ENCODE peak calls at places on chromosomes 5 and 9, in nine cellular contexts. B, F, D, T, L, V, C, W and S are unnamed samples.

GRCh38 chr5:158824167-158824882 is 275.4 kb downstream of the EBF1 start:
- DNase-seq in D (no peak), T (no peak), B (no peak), V (no peak), F (no peak), W (no peak), L (no peak), C (no peak), S (no peak)

GRCh38 chr5:66306105-66306843 is 162.2 kb downstream of the SREK1 start:
- DNase-seq in L (peak), F (peak), V (peak), T (peak), B (no peak), C (peak), D (peak), W (peak), S (peak)

GRCh38 chr9:706606-707451 is 134.7 kb upstream of the DMRT1 start:
- DNase-seq in L (no peak), F (peak), T (peak), W (peak), V (peak), D (peak), C (peak), B (no peak), S (peak)

GRCh38 chr5:64164166-64164565 is 1.5 kb upstream of the RNF180 start:
- DNase-seq in C (no peak), V (no peak), L (no peak), D (peak), W (no peak), B (no peak), T (no peak), F (no peak), S (no peak)

GRCh38 chr5:65801332-65801731 is 79.3 kb downstream of the NLN start:
- DNase-seq in W (no peak), T (no peak), B (no peak), D (peak), C (peak), F (no peak), L (no peak), V (no peak), S (no peak)

GRCh38 chr5:136802382-136802781 is 437.0 kb upstream of the TRPC7 start:
- DNase-seq in L (no peak), D (peak), T (no peak), V (no peak), C (peak), F (no peak), B (no peak), W (no peak), S (no peak)

GRCh38 chr5:176832162-176832561 is 21.8 kb downstream of the UNC5A start:
- DNase-seq in V (no peak), F (no peak), B (no peak), W (no peak), D (no peak), L (no peak), C (no peak), T (no peak), S (no peak)

GRCh38 chr9:109600142-109600541 is 102.0 kb upstream of the PTPN3 start:
- DNase-seq in T (no peak), C (no peak), F (no peak), V (no peak), W (no peak), L (peak), D (peak), B (peak), S (peak)

GRCh38 chr9:99027414-99027813 is 77.5 kb upstream of the TGFBR1 start:
- DNase-seq in L (no peak), C (no peak), T (no peak), F (no peak), B (no peak), W (no peak), D (no peak), V (no peak), S (no peak)

GRCh38 chr9:72454871-72455471 is 66.4 kb upstream of the TMC1 start:
- DNase-seq in C (no peak), L (no peak), F (no peak), B (no peak), V (no peak), W (no peak), T (no peak), D (peak), S (no peak)

GRCh38 chr9:120393386-120394057 is 186.4 kb downstream of the CDK5RAP2 start:
- DNase-seq in F (no peak), V (no peak), T (no peak), W (no peak), B (no peak), L (no peak), C (peak), D (peak), S (no peak)

GRCh38 chr5:173321886-173322285 is 6.3 kb downstream of the STC2 start:
- DNase-seq in F (no peak), C (no peak), W (no peak), D (peak), T (no peak), B (no peak), V (no peak), L (no peak), S (no peak)

GRCh38 chr5:7592910-7593309 is 197.0 kb downstream of the ADCY2 start:
- DNase-seq in V (no peak), B (no peak), L (no peak), F (no peak), T (peak), W (no peak), D (no peak), C (no peak), S (no peak)

GRCh38 chr5:124663101-124663506 is 83.3 kb downstream of the ZNF608 start:
- DNase-seq in C (peak), T (no peak), D (peak), W (no peak), V (no peak), B (no peak), L (no peak), F (no peak), S (no peak)

GRCh38 chr5:180784497-180785097 is 18.0 kb downstream of the MGAT1 start:
- DNase-seq in W (peak), D (peak), F (peak), B (no peak), C (peak), V (peak), T (peak), L (peak), S (peak)

GRCh38 chr9:69809304-69809863 is 11.2 kb upstream of the CFAP95 start:
- DNase-seq in B (no peak), D (peak), T (no peak), V (no peak), L (no peak), W (peak), C (peak), F (no peak), S (no peak)

GRCh38 chr9:24590432-24590831 is 44.7 kb upstream of the IZUMO3 start:
- DNase-seq in B (no peak), L (no peak), C (peak), F (no peak), T (no peak), V (no peak), D (no peak), W (no peak), S (no peak)

GRCh38 chr9:9912459-9912858 is 700.3 kb downstream of the PTPRD start:
- DNase-seq in W (no peak), B (no peak), D (no peak), C (peak), L (no peak), T (no peak), F (no peak), V (no peak), S (no peak)

GRCh38 chr5:39775458-39776365 is 350.9 kb upstream of the DAB2 start:
- DNase-seq in B (peak), F (no peak), T (no peak), W (no peak), L (peak), V (no peak), C (peak), D (peak), S (peak)

GRCh38 chr9:36950389-36950788 is 83.7 kb downstream of the PAX5 start:
- DNase-seq in F (no peak), B (no peak), L (no peak), C (no peak), T (no peak), D (no peak), V (no peak), W (no peak), S (no peak)

GRCh38 chr9:135737840-135738521 is 36.0 kb downstream of the KCNT1 start:
- DNase-seq in D (no peak), L (no peak), W (no peak), V (no peak), F (no peak), T (no peak), B (no peak), C (no peak), S (no peak)

GRCh38 chr5:44783916-44784315 is 24.8 kb upstream of the MRPS30 start:
- DNase-seq in L (no peak), D (no peak), C (no peak), B (no peak), W (no peak), T (no peak), F (no peak), V (no peak), S (no peak)

GRCh38 chr9:19286634-19287188 is 56.2 kb downstream of the DENND4C start:
- DNase-seq in B (no peak), W (no peak), F (no peak), D (peak), L (no peak), V (no peak), T (peak), C (peak), S (no peak)

GRCh38 chr9:6764570-6765334 is 7.0 kb downstream of the KDM4C start:
- DNase-seq in W (no peak), L (no peak), D (peak), T (no peak), C (no peak), B (no peak), V (no peak), F (no peak), S (no peak)

GRCh38 chr9:1978941-1979340 is 36.2 kb upstream of the SMARCA2 start:
- DNase-seq in B (no peak), C (peak), V (no peak), W (no peak), D (peak), F (no peak), L (no peak), T (peak), S (peak)

GRCh38 chr9:90169490-90169889 is 473.1 kb downstream of the DIRAS2 start:
- DNase-seq in T (no peak), B (no peak), C (no peak), L (no peak), V (no peak), D (no peak), W (no peak), F (no peak), S (no peak)

GRCh38 chr9:4840018-4840417 is 47.3 kb downstream of the RCL1 start:
- DNase-seq in V (no peak), L (no peak), W (no peak), C (no peak), B (no peak), T (no peak), F (no peak), D (no peak), S (no peak)

DNA sequence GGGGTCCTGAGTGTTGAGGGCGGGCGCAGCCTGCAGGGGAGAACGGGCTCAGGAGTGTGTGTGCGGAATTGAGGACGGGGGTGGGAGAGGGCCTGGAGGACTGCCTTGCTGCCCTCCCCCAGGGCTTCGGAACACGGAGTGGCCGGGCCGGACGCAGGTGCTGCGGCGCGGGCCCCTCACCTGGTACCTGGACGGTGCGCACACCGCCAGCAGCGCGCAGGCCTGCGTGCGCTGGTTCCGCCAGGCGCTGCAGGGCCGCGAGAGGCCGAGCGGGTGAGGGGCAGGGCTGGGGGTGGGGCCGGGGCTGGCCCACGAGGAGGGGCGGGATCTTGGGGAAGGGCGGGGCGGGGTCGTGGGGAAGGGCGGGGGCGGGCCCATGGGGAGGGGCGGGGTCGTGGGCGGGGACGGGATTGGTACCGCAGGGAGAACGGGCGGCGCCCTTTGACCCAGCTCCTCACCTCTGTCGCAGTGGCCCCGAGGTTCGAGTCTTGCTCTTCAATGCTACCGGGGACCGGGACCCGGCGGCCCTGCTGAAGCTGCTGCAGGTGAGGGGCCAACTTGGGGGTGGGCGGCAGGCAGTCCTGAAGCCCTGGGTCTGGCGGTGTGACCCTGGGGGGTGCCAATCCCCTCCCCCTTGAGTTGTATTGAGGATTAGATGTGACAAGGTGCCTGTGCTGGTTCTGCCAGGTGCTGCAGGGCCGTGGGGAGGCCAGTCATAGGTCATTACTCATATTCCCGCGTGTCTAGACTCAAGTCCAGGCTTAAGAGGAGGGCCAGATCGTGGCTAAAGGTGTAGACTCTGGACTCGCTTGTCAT is 7.1 kb downstream of the FPGS start:
- DNase-seq in D (peak), B (no peak), V (no peak), L (no peak), F (no peak), T (peak), C (peak), W (no peak), S (no peak)
- H3K4me3 ChIP-seq in D (no peak), B (no peak), V (no peak), L (no peak), F (no peak), T (no peak), C (no peak), W (no peak), S (no peak)

DNA sequence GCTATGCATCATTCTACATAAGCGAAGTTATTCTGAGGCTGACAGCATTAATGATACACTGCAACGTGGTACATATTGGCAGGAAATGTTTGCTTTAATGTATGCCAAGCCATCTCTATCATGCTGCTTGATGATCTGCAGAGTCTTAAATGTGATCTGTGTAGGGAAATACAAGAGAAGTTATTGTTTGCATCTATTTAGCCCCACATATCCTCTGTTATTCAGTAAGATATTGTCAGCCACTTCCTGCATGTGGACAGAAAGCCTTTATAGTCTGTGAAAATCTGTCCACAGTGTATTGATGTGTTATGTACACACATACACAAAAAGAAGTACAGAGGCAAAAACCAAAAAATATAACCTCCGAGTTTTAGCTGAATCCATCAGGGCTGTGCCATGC is 193.1 kb upstream of the FREM1 start:
- DNase-seq in V (no peak), T (no peak), B (no peak), D (no peak), L (no peak), F (no peak), W (no peak), C (no peak), S (no peak)
- H3K4me3 ChIP-seq in V (no peak), T (no peak), B (no peak), D (no peak), L (no peak), F (no peak), W (no peak), C (no peak), S (no peak)

DNA sequence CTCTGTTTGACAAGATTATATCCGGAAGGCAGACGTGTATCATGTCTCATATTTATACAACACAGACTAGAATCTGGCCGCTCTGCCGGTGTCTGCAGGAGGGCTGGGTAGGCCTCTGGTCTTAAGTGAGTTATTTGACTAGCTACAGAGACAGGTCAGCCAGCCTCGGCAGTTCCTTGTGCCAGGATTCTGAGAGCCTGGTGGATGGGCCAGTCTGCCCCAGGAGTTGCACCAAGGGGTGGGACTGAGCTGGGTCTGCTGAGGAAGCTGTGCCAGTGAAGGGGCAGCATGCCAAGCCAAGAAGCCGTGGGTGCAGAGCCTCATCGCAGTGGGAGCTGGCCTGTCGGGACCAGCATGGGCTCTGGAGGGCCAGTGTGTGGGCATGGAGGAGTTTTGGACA is 7.1 kb downstream of the SNX18 start:
- DNase-seq in T (peak), V (no peak), C (no peak), L (no peak), F (peak), W (no peak), B (no peak), D (no peak), S (no peak)
- H3K4me3 ChIP-seq in T (no peak), V (no peak), C (no peak), L (no peak), F (peak), W (no peak), B (no peak), D (peak), S (no peak)

GRCh38 chr5:119322312-119322947 is 33.4 kb upstream of the TNFAIP8 start:
- DNase-seq in L (no peak), D (no peak), C (peak), V (no peak), T (no peak), B (no peak), F (no peak), W (no peak), S (no peak)

GRCh38 chr5:119322948-119323629 is 32.7 kb upstream of the TNFAIP8 start:
- DNase-seq in L (no peak), B (no peak), C (no peak), D (peak), W (no peak), V (no peak), F (no peak), T (no peak), S (no peak)

GRCh38 chr5:119323630-119324000 is 32.2 kb upstream of the TNFAIP8 start:
- DNase-seq in T (no peak), D (peak), L (no peak), V (no peak), B (no peak), C (peak), W (no peak), F (no peak), S (no peak)

GRCh38 chr5:119327018-119327417 is 28.8 kb upstream of the TNFAIP8 start:
- DNase-seq in L (no peak), D (peak), T (no peak), F (no peak), C (no peak), W (no peak), B (no peak), V (no peak), S (no peak)

GRCh38 chr5:119324842-119325241 is 31.0 kb upstream of the TNFAIP8 start:
- DNase-seq in T (no peak), D (no peak), L (no peak), V (no peak), C (no peak), W (no peak), B (no peak), F (no peak), S (no peak)
- H3K4me3 ChIP-seq in T (no peak), D (no peak), L (no peak), V (no peak), C (peak), W (no peak), B (no peak), F (no peak), S (no peak)